ENCODE peak calls at places on chromosome 7, in seven cellular contexts. M, B, W, A, O, J and E are unnamed samples.

GRCh38 chr7:52719677-52720076 is 315.8 kb upstream of the POM121L12 start:
- DNase-seq in M (no peak), B (no peak), W (no peak), A (no peak), O (no peak), J (no peak), E (no peak)

GRCh38 chr7:87216701-87217508 is 2.6 kb downstream of the TMEM243 start:
- DNase-seq in M (no peak), B (peak; percentile 77), W (no peak), A (no peak), O (no peak), J (no peak), E (peak; percentile 93)

GRCh38 chr7:47792521-47793121 is 155.6 kb downstream of the PKD1L1 start:
- DNase-seq in M (no peak), B (no peak), W (peak; percentile 50), A (peak; percentile 52), O (no peak), J (no peak), E (peak; percentile 18)

GRCh38 chr7:19815546-19815945 is 42.1 kb upstream of the TMEM196 start:
- DNase-seq in M (no peak), B (no peak), W (peak; percentile 0), A (no peak), O (no peak), J (no peak), E (no peak)

GRCh38 chr7:27179030-27179429 is 4.9 kb upstream of the HOXA10 start:
- DNase-seq in M (no peak), B (no peak), W (no peak), A (no peak), O (no peak), J (no peak), E (no peak)

GRCh38 chr7:47720141-47720906 is 138.4 kb upstream of the TNS3 start:
- DNase-seq in M (no peak), B (no peak), W (peak; percentile 87), A (no peak), O (peak; percentile 69), J (peak; percentile 70), E (peak; percentile 68)

GRCh38 chr7:88226886-88227516 is 7.2 kb upstream of the SRI start:
- DNase-seq in M (peak; percentile 35), B (no peak), W (peak; percentile 81), A (peak; percentile 93), O (no peak), J (peak; percentile 86), E (no peak)

GRCh38 chr7:134890246-134891240 is 95.8 kb upstream of the AGBL3 start:
- DNase-seq in M (no peak), B (no peak), W (peak; percentile 69), A (peak; percentile 93), O (no peak), J (peak; percentile 60), E (no peak)

GRCh38 chr7:129255800-129256199 is 31.0 kb downstream of the AHCYL2 start:
- DNase-seq in M (no peak), B (no peak), W (no peak), A (no peak), O (no peak), J (no peak), E (no peak)

GRCh38 chr7:2166625-2167280 is 66.0 kb downstream of the MAD1L1 start:
- DNase-seq in M (no peak), B (no peak), W (no peak), A (no peak), O (no peak), J (no peak), E (no peak)

GRCh38 chr7:77664715-77665114 is 31.5 kb upstream of the RSBN1L start:
- DNase-seq in M (no peak), B (no peak), W (no peak), A (peak; percentile 26), O (no peak), J (no peak), E (no peak)

GRCh38 chr7:151700621-151701185 is 176.2 kb downstream of the PRKAG2 start:
- DNase-seq in M (no peak), B (no peak), W (peak; percentile 49), A (peak; percentile 30), O (no peak), J (peak; percentile 11), E (no peak)

GRCh38 chr7:114700267-114700666 is 221.6 kb upstream of the MDFIC start:
- DNase-seq in M (no peak), B (no peak), W (no peak), A (no peak), O (no peak), J (no peak), E (no peak)

GRCh38 chr7:33388332-33388731 is 259.0 kb downstream of the BBS9 start:
- DNase-seq in M (no peak), B (no peak), W (peak; percentile 51), A (no peak), O (no peak), J (peak; percentile 41), E (no peak)

GRCh38 chr7:123748171-123748733 is 551 bp downstream of the WASL start:
- DNase-seq in M (no peak), B (peak; percentile 62), W (peak; percentile 33), A (peak; percentile 52), O (peak; percentile 59), J (peak; percentile 28), E (peak; percentile 64)

GRCh38 chr7:122301858-122302745 is 2.4 kb downstream of the FEZF1 start:
- DNase-seq in M (no peak), B (no peak), W (no peak), A (no peak), O (no peak), J (no peak), E (no peak)

GRCh38 chr7:122430710-122431109 is 126.2 kb upstream of the FEZF1 start:
- DNase-seq in M (no peak), B (no peak), W (peak; percentile 62), A (peak; percentile 22), O (no peak), J (peak; percentile 59), E (no peak)

GRCh38 chr7:47713595-47713994 is 131.7 kb upstream of the TNS3 start:
- DNase-seq in M (no peak), B (no peak), W (no peak), A (no peak), O (no peak), J (no peak), E (no peak)

GRCh38 chr7:38975944-38976392 is 1.7 kb upstream of the POU6F2 start:
- DNase-seq in M (no peak), B (no peak), W (no peak), A (no peak), O (no peak), J (no peak), E (no peak)

GRCh38 chr7:40008218-40008815 is 58.3 kb downstream of the CDK13 start:
- DNase-seq in M (no peak), B (no peak), W (peak; percentile 63), A (peak; percentile 83), O (no peak), J (peak; percentile 93), E (no peak)

GRCh38 chr7:19026888-19027287 is 90.5 kb downstream of the TWIST1 start:
- DNase-seq in M (no peak), B (no peak), W (peak; percentile 19), A (peak; percentile 79), O (no peak), J (peak; percentile 30), E (no peak)

GRCh38 chr7:108245523-108246226 is 115.5 kb upstream of the LAMB4 start:
- DNase-seq in M (no peak), B (no peak), W (no peak), A (no peak), O (no peak), J (no peak), E (no peak)

GRCh38 chr7:49001610-49002033 is 77.3 kb downstream of the CDC14C start:
- DNase-seq in M (no peak), B (peak; percentile 2), W (peak; percentile 0), A (peak; percentile 56), O (no peak), J (no peak), E (peak; percentile 71)
- TF ChIP-seq CTCF in M (no peak), B (peak; percentile 86), W (peak; percentile 16), A (peak; percentile 73), O (no peak), J (peak; percentile 17), E (peak; percentile 76)

GRCh38 chr7:8827329-8827728 is 393.9 kb downstream of the NXPH1 start:
- DNase-seq in M (no peak), B (no peak), W (no peak), A (no peak), O (no peak), J (no peak), E (no peak)
- H3K4me3 ChIP-seq in M (no peak overlapping the region), B (no peak overlapping the region), W (no peak overlapping the region), A (no peak overlapping the region), O (no peak overlapping the region), J (no peak overlapping the region), E (no peak overlapping the region)

DNA sequence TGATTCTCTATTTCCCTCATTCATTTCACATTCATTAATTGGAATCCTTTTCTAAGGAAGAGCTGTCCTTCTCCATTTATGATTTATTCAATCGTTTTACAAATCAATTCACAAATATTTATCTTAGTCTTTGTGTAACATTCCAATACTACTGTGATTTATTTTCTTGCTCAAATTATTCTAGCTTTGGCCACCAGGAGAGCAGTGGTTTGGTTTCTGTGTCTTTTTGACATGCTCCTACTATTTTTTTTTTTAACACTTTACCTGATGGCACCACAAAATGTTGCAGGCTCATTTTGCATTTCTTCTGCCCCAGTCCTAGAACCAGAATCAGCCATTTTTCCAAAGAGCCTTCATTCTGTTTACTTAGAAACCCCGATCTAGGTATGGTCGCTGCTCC is 13.3 kb upstream of the RBM33 start:
- DNase-seq in M (no peak), B (no peak), W (no peak), A (no peak), O (no peak), J (no peak), E (no peak)
- TF ChIP-seq CTCF in M (no peak), B (no peak), W (peak; percentile 1), A (no peak), O (no peak), J (peak; percentile 9), E (no peak)

GRCh38 chr7:68444956-68445355 is 1153.3 kb upstream of the AUTS2 start:
- DNase-seq in M (no peak), B (no peak), W (no peak), A (no peak), O (no peak), J (no peak), E (no peak)
- H3K4me3 ChIP-seq in M (no peak overlapping the region), B (no peak overlapping the region), W (no peak overlapping the region), A (no peak overlapping the region), O (no peak overlapping the region), J (no peak overlapping the region), E (no peak overlapping the region)